ENCODE peak calls at places on chromosomes 7 and 10, in eight cellular contexts. F is pons; A is activated T-cell treated with anti-CD3 and anti-CD28 coated beads, Interleukin-2, amount 50 U/mL, for 1 hour; S is naive thymus-derived CD8-positive, alpha-beta T cell; Q is endothelial cell; Y is hypothalamus; C is iPS DF 19.7; T is astrocyte of the hippocampus. K is an unnamed sample.
A peak's percentile ranks its signal among the peaks of the same experiment; 100 is the strongest.

GRCh38 chr10:129477051-129477450 is 10.0 kb downstream of the MGMT start:
- DNase-seq in F (no peak), A (no peak), S (no peak), Q (no peak), Y (no peak), C (no peak), T (no peak), K (no peak)

GRCh38 chr7:48171190-48171589 is at the start of gene ABCA13:
- DNase-seq in F (no peak), A (no peak), S (no peak), Q (no peak), Y (no peak), C (no peak), T (no peak), K (no peak)

GRCh38 chr7:127782075-127782474 is 130.1 kb downstream of the SND1 start:
- DNase-seq in F (no peak), A (no peak), S (no peak), Q (no peak), Y (no peak), C (no peak), T (no peak), K (no peak)

GRCh38 chr10:44017483-44018145 is 367.3 kb downstream of the CXCL12 start:
- DNase-seq in F (no peak), A (no peak), S (no peak), Q (no peak), Y (no peak), C (no peak), T (no peak), K (no peak)

GRCh38 chr10:112689327-112689726 is 242.3 kb downstream of the VTI1A start:
- DNase-seq in F (no peak), A (no peak), S (no peak), Q (peak; percentile 44), Y (no peak), C (no peak), T (peak; percentile 11), K (no peak)

GRCh38 chr7:130409067-130409721 is 28.9 kb downstream of the CPA1 start:
- DNase-seq in F (no peak), A (no peak), S (no peak), Q (no peak), Y (no peak), C (no peak), T (no peak), K (peak; percentile 4)

GRCh38 chr7:150431839-150432658 is 18.4 kb upstream of the GIMAP8 start:
- DNase-seq in F (no peak), A (no peak), S (no peak), Q (no peak), Y (no peak), C (no peak), T (no peak), K (no peak)

GRCh38 chr7:105621617-105622016 is 40.3 kb upstream of the EFCAB10 start:
- DNase-seq in F (peak; percentile 77), A (no peak), S (no peak), Q (no peak), Y (peak; percentile 18), C (no peak), T (peak; percentile 80), K (no peak)

GRCh38 chr10:29969255-29970011 is 90.0 kb downstream of the JCAD start:
- DNase-seq in F (no peak), A (no peak), S (no peak), Q (no peak), Y (no peak), C (no peak), T (no peak), K (no peak)

GRCh38 chr7:22859676-22860290 is 37.1 kb upstream of the TOMM7 start:
- DNase-seq in F (no peak), A (no peak), S (no peak), Q (no peak), Y (no peak), C (no peak), T (peak; percentile 52), K (no peak)

GRCh38 chr10:97355571-97355975 is 21.0 kb upstream of the FRAT2 start:
- DNase-seq in F (peak; percentile 42), A (no peak), S (peak; percentile 28), Q (peak; percentile 42), Y (no peak), C (no peak), T (peak; percentile 22), K (no peak)

GRCh38 chr7:115269486-115269885 is 347.6 kb downstream of the MDFIC start:
- DNase-seq in F (no peak), A (no peak), S (no peak), Q (no peak), Y (no peak), C (no peak), T (no peak), K (no peak)

GRCh38 chr7:99036531-99037175 is 107.3 kb downstream of the SMURF1 start:
- DNase-seq in F (peak; percentile 86), A (no peak), S (no peak), Q (peak; percentile 51), Y (peak; percentile 55), C (peak; percentile 23), T (peak; percentile 68), K (no peak)

GRCh38 chr7:101986335-101986734 is 168.9 kb downstream of the CUX1 start:
- DNase-seq in F (no peak), A (no peak), S (no peak), Q (no peak), Y (no peak), C (no peak), T (peak; percentile 57), K (no peak)

GRCh38 chr7:105097619-105098018 is 83.6 kb downstream of the KMT2E start:
- DNase-seq in F (no peak), A (no peak), S (no peak), Q (no peak), Y (no peak), C (no peak), T (no peak), K (no peak)

GRCh38 chr10:130230611-130231010 is 94.4 kb downstream of the GLRX3 start:
- DNase-seq in F (no peak), A (no peak), S (no peak), Q (no peak), Y (no peak), C (no peak), T (no peak), K (no peak)

GRCh38 chr10:118873080-118873737 is 118.4 kb upstream of the CACUL1 start:
- DNase-seq in F (no peak), A (no peak), S (no peak), Q (no peak), Y (no peak), C (no peak), T (peak; percentile 68), K (no peak)

GRCh38 chr7:27901028-27901760 is 161.2 kb downstream of the TAX1BP1 start:
- DNase-seq in F (peak; percentile 52), A (no peak), S (peak; percentile 26), Q (no peak), Y (no peak), C (no peak), T (peak; percentile 39), K (no peak)

GRCh38 chr7:1978656-1979590 is 253.8 kb downstream of the MAD1L1 start:
- DNase-seq in F (no peak), A (no peak), S (no peak), Q (no peak), Y (no peak), C (no peak), T (no peak), K (no peak)

GRCh38 chr7:604038-604883 is 84.6 kb upstream of the PDGFA start:
- DNase-seq in F (peak; percentile 69), A (peak; percentile 93), S (peak; percentile 92), Q (no peak), Y (no peak), C (no peak), T (peak; percentile 74), K (no peak)

GRCh38 chr10:128011059-128011979 is 104.4 kb downstream of the PTPRE start:
- DNase-seq in F (peak; percentile 72), A (peak; percentile 95), S (peak; percentile 88), Q (peak; percentile 92), Y (peak; percentile 81), C (peak; percentile 7), T (peak; percentile 87), K (peak; percentile 58)

GRCh38 chr7:131208777-131209176 is 118.9 kb upstream of the MKLN1 start:
- DNase-seq in F (no peak), A (no peak), S (no peak), Q (no peak), Y (no peak), C (no peak), T (no peak), K (no peak)

GRCh38 chr7:31055501-31055900 is 3.4 kb downstream of the ADCYAP1R1 start:
- DNase-seq in F (no peak), A (no peak), S (no peak), Q (no peak), Y (no peak), C (no peak), T (no peak), K (no peak)

GRCh38 chr7:116834815-116835533 is 27.4 kb upstream of the CAPZA2 start:
- DNase-seq in F (no peak), A (no peak), S (no peak), Q (no peak), Y (no peak), C (no peak), T (peak; percentile 27), K (no peak)

GRCh38 chr10:44589181-44589884 is 204.4 kb upstream of the CXCL12 start:
- DNase-seq in F (no peak), A (no peak), S (no peak), Q (no peak), Y (no peak), C (no peak), T (no peak), K (no peak)

GRCh38 chr10:131024259-131025131 is 287.0 kb downstream of the TCERG1L start:
- DNase-seq in F (no peak), A (no peak), S (no peak), Q (no peak), Y (no peak), C (no peak), T (no peak), K (no peak)

GRCh38 chr10:86968271-86968993 is at the start of gene ADIRF:
- DNase-seq in F (no peak), A (peak; percentile 46), S (no peak), Q (no peak), Y (no peak), C (no peak), T (no peak), K (no peak)

GRCh38 chr7:70634610-70635068 is 497.3 kb upstream of the GALNT17 start:
- DNase-seq in F (no peak), A (no peak), S (no peak), Q (no peak), Y (no peak), C (no peak), T (peak; percentile 85), K (no peak)

GRCh38 chr10:20795391-20795790 is 101.7 kb downstream of the NEBL start:
- DNase-seq in F (no peak), A (no peak), S (no peak), Q (no peak), Y (no peak), C (no peak), T (no peak), K (no peak)

GRCh38 chr10:120953897-120954296 is 102.7 kb downstream of the WDR11 start:
- DNase-seq in F (no peak), A (no peak), S (no peak), Q (no peak), Y (no peak), C (no peak), T (no peak), K (no peak)

GRCh38 chr10:129949411-129950335 is 14.4 kb downstream of the EBF3 start:
- DNase-seq in F (no peak), A (no peak), S (no peak), Q (peak; percentile 63), Y (no peak), C (no peak), T (no peak), K (no peak)

GRCh38 chr10:93261961-93262610 is 188.4 kb downstream of the CYP26A1 start:
- DNase-seq in F (no peak), A (no peak), S (no peak), Q (no peak), Y (no peak), C (no peak), T (peak; percentile 22), K (no peak)

GRCh38 chr7:19407270-19407669 is 262.0 kb upstream of the FERD3L start:
- DNase-seq in F (no peak), A (no peak), S (no peak), Q (no peak), Y (no peak), C (no peak), T (no peak), K (no peak)

GRCh38 chr7:90298145-90299038 is 22.7 kb downstream of the FAM237B start:
- DNase-seq in F (peak; percentile 57), A (no peak), S (peak; percentile 7), Q (no peak), Y (no peak), C (peak; percentile 12), T (peak; percentile 50), K (peak; percentile 42)

K was measured in NCI-H345.